ENCODE peak calls at places on chromosomes 1 and 21, in eight cellular contexts. B is stimulated activated naive CD4-positive, alpha-beta T cell; J is stimulated activated CD8-positive, alpha-beta memory T cell treated with anti-CD3 and anti-CD28 coated beads, Interleukin-15, amount 100 ng/mL, for 4 hours; T is left colon; G is COR-L47; Z is GM20000; R is C1 segment of cervical spinal cord; M is LHCN-M2. I is an unnamed sample.

GRCh38 chr21:34094949-34095348 is 21.6 kb downstream of the MRPS6 start:
- DNase-seq in G (no peak), Z (no peak), B (no peak), R (no peak), J (no peak), T (no peak), M (no peak), I (no peak)

GRCh38 chr1:231028676-231029075 is 11.4 kb downstream of the FAM89A start:
- DNase-seq in M (no peak), J (no peak), G (no peak), Z (no peak), R (no peak), T (no peak), B (no peak), I (no peak)

GRCh38 chr1:39642796-39643195 is 3.4 kb upstream of the HEYL start:
- DNase-seq in T (no peak), R (no peak), B (no peak), J (no peak), G (no peak), M (peak; percentile 95), Z (no peak), I (no peak)

GRCh38 chr1:203215573-203215972 is 13.9 kb downstream of the CHIT1 start:
- DNase-seq in R (no peak), B (no peak), T (no peak), Z (no peak), J (no peak), M (no peak), G (no peak), I (no peak)

GRCh38 chr1:109826930-109827349 is 63.2 kb upstream of the EPS8L3 start:
- DNase-seq in G (no peak), T (no peak), J (no peak), R (no peak), B (no peak), M (no peak), Z (no peak), I (no peak)

GRCh38 chr1:192584951-192585350 is 9.4 kb downstream of the RGS1 start:
- DNase-seq in T (no peak), Z (no peak), J (no peak), G (no peak), M (no peak), B (no peak), R (no peak), I (peak; percentile 34)

GRCh38 chr1:55490556-55490955 is 275.4 kb upstream of the USP24 start:
- DNase-seq in T (no peak), G (no peak), J (no peak), M (peak; percentile 86), Z (no peak), R (no peak), B (no peak), I (peak; percentile 59)

GRCh38 chr1:236618507-236618906 is 14.2 kb upstream of the HEATR1 start:
- DNase-seq in R (no peak), G (no peak), B (no peak), Z (no peak), T (no peak), J (no peak), M (no peak), I (no peak)

GRCh38 chr1:245704765-245705164 is 550.0 kb downstream of the KIF26B start:
- DNase-seq in R (no peak), J (no peak), M (peak; percentile 62), T (no peak), G (no peak), B (no peak), Z (no peak), I (no peak)

GRCh38 chr1:42957229-42957879 is 1.3 kb downstream of the SLC2A1 start:
- DNase-seq in T (peak; percentile 68), M (no peak), J (no peak), R (no peak), Z (no peak), G (peak; percentile 24), B (no peak), I (no peak)

GRCh38 chr21:43903451-43904091 is 38.5 kb downstream of the AGPAT3 start:
- DNase-seq in Z (no peak), J (no peak), R (no peak), M (peak; percentile 10), G (no peak), T (peak; percentile 47), B (no peak), I (no peak)

GRCh38 chr1:149846042-149846441 is 53.3 kb upstream of the BOLA1 start:
- DNase-seq in R (no peak), J (no peak), G (no peak), B (no peak), Z (no peak), T (no peak), M (peak; percentile 0), I (peak; percentile 2)

GRCh38 chr1:20372676-20373075 is 82.0 kb downstream of the VWA5B1 start:
- DNase-seq in M (no peak), G (no peak), B (no peak), T (no peak), J (no peak), R (no peak), Z (no peak), I (no peak)

GRCh38 chr1:110726755-110727154 is 52.0 kb upstream of the KCNA3 start:
- DNase-seq in B (no peak), J (no peak), G (no peak), M (no peak), Z (peak; percentile 74), T (no peak), R (no peak), I (no peak)

GRCh38 chr1:184821658-184822057 is 67.0 kb upstream of the EDEM3 start:
- DNase-seq in T (no peak), Z (no peak), J (no peak), G (no peak), M (no peak), B (no peak), R (no peak), I (no peak)

GRCh38 chr1:72288886-72289285 is 6.5 kb upstream of the NEGR1 start:
- DNase-seq in R (no peak), B (no peak), Z (no peak), J (no peak), G (no peak), M (no peak), T (no peak), I (no peak)

GRCh38 chr21:41631564-41632461 is 123.9 kb upstream of the TMPRSS2 start:
- DNase-seq in T (peak; percentile 89), M (peak; percentile 49), G (peak; percentile 16), B (no peak), Z (no peak), J (no peak), R (no peak), I (no peak)

GRCh38 chr1:182835811-182836210 is 3.3 kb upstream of the DHX9 start:
- DNase-seq in Z (no peak), J (no peak), B (no peak), G (no peak), T (no peak), R (no peak), M (no peak), I (no peak)